ENCODE peak calls at places on chromosomes 16 and 17, in four cellular contexts. Y, Q, K and T are unnamed samples.

GRCh38 chr17:45052052-45052772 is 780 bp upstream of the DCAKD start:
- DNase-seq in Y (peak), Q (no peak), K (no peak), T (peak)

GRCh38 chr16:67548265-67549126 is 13.8 kb upstream of the CTCF start:
- DNase-seq in Q (no peak), Y (peak), K (no peak), T (no peak)

GRCh38 chr16:49652441-49653175 is 203.3 kb downstream of the ZNF423 start:
- DNase-seq in Y (peak), K (no peak), Q (peak), T (peak)

GRCh38 chr17:78284146-78284545 is 52.7 kb downstream of the TMEM235 start:
- DNase-seq in Y (no peak), Q (peak), K (no peak), T (no peak)

GRCh38 chr17:50218771-50219315 is 17.4 kb upstream of the COL1A1 start:
- DNase-seq in Y (peak), K (no peak), Q (peak), T (no peak)

GRCh38 chr16:23670137-23670776 is 8.4 kb upstream of the PLK1 start:
- DNase-seq in Q (peak), K (no peak), Y (no peak), T (no peak)

GRCh38 chr16:17501321-17501720 is 30.6 kb upstream of the XYLT1 start:
- DNase-seq in Y (no peak), K (no peak), Q (no peak), T (no peak)

GRCh38 chr17:47244697-47245096 is 8.9 kb upstream of the ITGB3 start:
- DNase-seq in K (no peak), Y (no peak), Q (no peak), T (no peak)

GRCh38 chr17:47733047-47733413 is at the start of gene TBX21:
- DNase-seq in Q (no peak), Y (peak), K (peak), T (peak)

GRCh38 chr17:32586666-32587065 is 99.9 kb downstream of the CDK5R1 start:
- DNase-seq in Y (no peak), Q (peak), K (no peak), T (no peak)

GRCh38 chr17:17812211-17813054 is 24.4 kb downstream of the SREBF1 start:
- DNase-seq in Y (peak), K (no peak), Q (no peak), T (no peak)

GRCh38 chr17:58710948-58711552 is 18.6 kb downstream of the RAD51C start:
- DNase-seq in Y (no peak), Q (peak), K (no peak), T (no peak)

GRCh38 chr17:66750756-66751543 is 84.0 kb upstream of the CACNG5 start:
- DNase-seq in Y (peak), Q (no peak), K (no peak), T (no peak)

GRCh38 chr16:27198451-27199234 is 4.7 kb upstream of the KDM8 start:
- DNase-seq in Q (no peak), K (no peak), Y (no peak), T (no peak)

GRCh38 chr17:63116967-63117366 is 150.9 kb downstream of the TANC2 start:
- DNase-seq in Y (no peak), K (no peak), Q (peak), T (no peak)

GRCh38 chr17:63117431-63117830 is 151.4 kb downstream of the TANC2 start:
- DNase-seq in K (no peak), Y (no peak), Q (no peak), T (no peak)

GRCh38 chr17:63116228-63116627 is 150.2 kb downstream of the TANC2 start:
- DNase-seq in Y (no peak), K (no peak), Q (no peak), T (no peak)

DNA sequence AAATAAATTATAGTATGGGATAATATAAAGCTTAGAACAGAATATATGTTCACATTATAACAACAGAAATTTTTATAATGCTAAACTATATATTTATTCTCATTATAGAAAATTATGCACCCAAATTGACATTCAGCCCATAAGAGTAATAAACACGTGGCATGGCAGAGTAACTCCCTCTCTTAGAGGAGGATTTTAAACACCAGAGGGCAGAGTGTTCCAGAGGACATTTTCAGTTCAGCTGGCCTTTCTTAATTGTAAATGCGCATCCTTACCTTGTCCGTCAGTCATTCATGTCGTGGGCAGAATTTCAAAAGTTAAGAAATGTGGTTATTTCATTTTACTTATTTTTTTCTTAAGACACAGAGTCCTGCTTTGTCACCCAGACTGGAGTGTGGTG is 147.1 kb downstream of the TANC2 start:
- DNase-seq in Q (no peak), Y (no peak), K (no peak), T (no peak)
- TF ChIP-seq CTCF in Q (peak), Y (no peak), K (no peak), T (peak)

GRCh38 chr17:76500074-76500744 is 1.0 kb downstream of the RHBDF2 start:
- DNase-seq in Y (no peak), Q (no peak), K (no peak), T (no peak)
- TF ChIP-seq CTCF in Y (no peak), Q (no peak), K (no peak), T (no peak)

DNA sequence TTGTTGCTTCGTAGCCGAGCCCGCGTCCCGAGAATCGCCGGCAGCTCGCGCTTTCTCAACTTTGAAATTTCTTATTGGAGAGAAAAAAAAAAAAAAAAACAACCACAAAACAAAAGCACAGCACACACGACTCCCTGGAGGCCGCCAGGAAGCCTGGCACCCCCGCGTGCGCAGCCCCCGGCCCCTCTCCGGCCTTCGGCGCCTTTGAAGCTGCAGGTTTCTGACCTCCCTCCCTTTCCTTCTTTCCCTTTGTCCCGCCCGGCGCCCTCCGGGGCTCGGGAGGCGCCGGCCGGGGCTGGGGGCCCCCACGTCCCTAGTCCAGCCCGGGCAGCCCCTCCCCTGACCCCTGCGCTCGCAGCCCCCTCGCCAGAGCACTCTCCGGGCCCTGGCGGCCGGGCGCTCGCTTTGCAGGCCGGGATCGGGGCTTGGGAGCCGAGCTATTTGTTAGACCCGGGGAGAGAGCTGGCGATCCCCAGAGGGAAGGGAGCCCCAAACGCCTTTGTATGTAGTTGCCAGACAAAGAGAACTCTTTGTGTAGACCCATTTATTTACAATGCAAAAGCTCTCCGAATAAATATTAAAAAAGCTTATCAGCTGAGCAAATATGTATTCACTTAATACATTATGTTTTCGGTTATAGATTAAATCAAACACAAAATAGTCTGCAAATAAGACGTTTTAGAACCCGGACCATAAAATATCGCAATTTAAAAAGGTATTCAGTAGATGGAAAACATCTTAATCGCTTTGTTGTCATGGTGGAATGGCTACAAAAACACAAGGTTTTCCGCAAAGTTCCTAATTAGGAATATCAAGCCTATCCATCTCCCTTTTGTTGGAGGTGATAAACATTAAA is 2.3 kb downstream of the BAHCC1 start:
- DNase-seq in K (no peak), Q (no peak), Y (no peak), T (no peak)
- TF ChIP-seq CTCF in K (no peak), Q (peak), Y (no peak), T (peak)

DNA sequence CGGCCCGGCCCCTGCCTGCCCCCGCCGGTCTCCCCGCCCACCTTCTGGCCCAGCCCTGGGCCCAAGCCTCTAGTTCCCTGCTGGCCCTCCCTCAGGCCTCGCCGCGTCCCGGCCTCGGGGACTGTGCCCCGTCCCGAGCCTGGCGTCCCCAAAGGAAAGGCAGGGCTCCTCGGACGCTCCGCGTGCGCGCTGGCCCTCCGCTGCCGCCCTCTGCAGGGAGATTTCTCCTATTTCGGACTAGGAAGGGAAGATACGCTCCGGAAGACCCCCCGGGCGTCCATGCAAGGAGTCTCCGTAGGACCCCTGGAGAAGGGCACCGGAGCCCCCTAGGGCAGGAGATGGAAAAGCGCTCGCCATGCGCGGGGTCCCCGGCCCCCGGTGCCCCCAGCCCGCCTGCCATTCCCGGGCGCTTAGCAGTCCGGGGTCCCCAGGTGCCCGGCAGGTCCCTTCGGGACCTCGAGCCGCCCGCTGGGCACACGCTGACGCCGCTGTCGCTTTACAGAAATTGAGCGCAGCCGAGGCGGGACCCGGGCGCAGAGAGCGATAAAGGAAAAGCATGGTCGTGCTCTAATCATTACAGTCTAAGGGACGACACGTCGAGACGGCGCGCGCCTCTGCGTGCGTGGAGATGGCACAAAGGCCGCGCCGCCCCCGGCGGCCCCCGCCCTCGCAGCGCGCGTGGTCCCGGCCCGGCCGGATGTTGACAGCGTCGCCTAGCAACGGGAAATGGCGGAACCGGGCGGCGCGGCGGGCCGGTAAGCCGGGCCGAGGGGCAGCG is at the start of gene CCDC40:
- DNase-seq in K (no peak), Y (peak), Q (peak), T (no peak)
- TF ChIP-seq CTCF in K (no peak), Y (no peak), Q (peak), T (peak)

DNA sequence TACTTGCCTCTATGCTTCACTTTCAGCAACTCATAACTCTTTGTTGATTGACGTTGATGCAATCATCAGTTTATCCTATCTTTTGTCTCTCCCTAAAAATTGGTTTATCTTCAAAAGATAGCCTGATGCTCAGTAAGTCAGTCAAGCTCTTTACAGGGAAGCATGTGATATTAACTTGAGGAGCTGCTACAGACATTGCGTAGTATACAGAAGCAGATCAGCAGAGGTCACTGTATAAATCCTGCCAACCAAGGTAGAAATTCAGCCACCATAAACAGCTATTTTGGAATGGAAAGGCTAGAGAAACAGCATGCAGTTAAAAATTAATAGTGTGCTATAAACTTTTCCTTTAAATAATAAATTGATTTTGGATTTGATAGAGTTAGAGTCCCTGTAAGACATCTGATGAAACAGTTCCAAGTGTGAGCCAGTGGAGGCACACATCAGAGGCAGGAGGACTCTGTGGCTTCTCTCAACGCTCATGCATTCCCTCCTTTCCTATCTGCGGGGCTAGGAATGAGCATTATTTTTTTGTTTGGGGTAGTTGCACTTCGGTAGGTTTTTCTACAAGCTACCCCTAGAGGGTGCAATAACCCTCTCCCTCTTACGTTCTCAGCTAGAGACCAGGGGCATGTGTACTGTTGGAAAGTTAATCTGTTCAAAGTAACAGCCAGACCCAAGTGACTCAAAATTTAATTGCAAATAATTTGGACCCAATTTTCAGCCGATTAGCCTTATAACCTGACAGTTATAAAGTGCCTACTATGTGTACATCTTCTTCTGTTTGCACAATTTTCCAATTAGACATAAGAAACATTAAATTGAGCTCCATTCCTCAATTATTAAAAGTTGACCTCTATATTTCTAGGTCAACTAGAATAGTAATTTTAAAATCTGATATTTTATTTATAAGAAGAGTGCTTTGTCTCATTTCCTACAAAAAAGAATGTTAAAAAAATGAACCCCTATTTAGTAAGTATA is 647.7 kb upstream of the SOX9 start:
- DNase-seq in Q (peak), Y (no peak), K (no peak), T (no peak)
- TF ChIP-seq CTCF in Q (peak), Y (peak), K (no peak), T (peak)